ENCODE peak calls at places on chromosomes 5 and 9, in ten cellular contexts. One of them, this sample, is unnamed.

GRCh38 chr9:114532561-114533237 is 27.4 kb upstream of the WHRN start:
- DNase-seq in endothelial cell: no peak
- DNase-seq in GM12891: no peak
- DNase-seq in AG20443: no peak
- DNase-seq in ACHN: peak; percentile 32
- DNase-seq in posterior cingulate gyrus: no peak
- DNase-seq in activated CD4-positive, CD25-positive, alpha-beta regulatory T cell: no peak
- DNase-seq in A549: no peak
- DNase-seq in Ammon's horn: no peak
- DNase-seq in dermis microvascular lymphatic vessel endothelial cell: no peak
- DNase-seq in this sample: no peak

GRCh38 chr5:178069909-178070308 is 43.4 kb upstream of the N4BP3 start:
- DNase-seq in AG20443: peak; percentile 52
- DNase-seq in A549: peak; percentile 52
- DNase-seq in Ammon's horn: peak; percentile 49
- DNase-seq in posterior cingulate gyrus: no peak
- DNase-seq in activated CD4-positive, CD25-positive, alpha-beta regulatory T cell: no peak
- DNase-seq in ACHN: peak; percentile 22
- DNase-seq in dermis microvascular lymphatic vessel endothelial cell: peak; percentile 23
- DNase-seq in endothelial cell: peak; percentile 71
- DNase-seq in GM12891: no peak
- DNase-seq in this sample: no peak

GRCh38 chr9:34578241-34579096 is 11.1 kb downstream of the CNTFR start:
- DNase-seq in GM12891: no peak
- DNase-seq in posterior cingulate gyrus: no peak
- DNase-seq in AG20443: peak; percentile 81
- DNase-seq in A549: no peak
- DNase-seq in dermis microvascular lymphatic vessel endothelial cell: no peak
- DNase-seq in Ammon's horn: peak; percentile 42
- DNase-seq in ACHN: peak; percentile 15
- DNase-seq in activated CD4-positive, CD25-positive, alpha-beta regulatory T cell: no peak
- DNase-seq in endothelial cell: peak; percentile 45
- DNase-seq in this sample: no peak

GRCh38 chr5:109516385-109516784 is 106.6 kb upstream of the PJA2 start:
- DNase-seq in AG20443: peak; percentile 42
- DNase-seq in GM12891: no peak
- DNase-seq in endothelial cell: no peak
- DNase-seq in posterior cingulate gyrus: no peak
- DNase-seq in Ammon's horn: no peak
- DNase-seq in dermis microvascular lymphatic vessel endothelial cell: no peak
- DNase-seq in activated CD4-positive, CD25-positive, alpha-beta regulatory T cell: no peak
- DNase-seq in ACHN: no peak
- DNase-seq in A549: no peak
- DNase-seq in this sample: no peak

GRCh38 chr9:128150594-128151342 is 1.5 kb downstream of the LCN2 start:
- DNase-seq in endothelial cell: peak; percentile 56
- DNase-seq in AG20443: no peak
- DNase-seq in Ammon's horn: no peak
- DNase-seq in dermis microvascular lymphatic vessel endothelial cell: no peak
- DNase-seq in activated CD4-positive, CD25-positive, alpha-beta regulatory T cell: no peak
- DNase-seq in posterior cingulate gyrus: no peak
- DNase-seq in ACHN: no peak
- DNase-seq in GM12891: peak; percentile 60
- DNase-seq in A549: peak; percentile 42
- DNase-seq in this sample: no peak

GRCh38 chr5:172837640-172838039 is 3.6 kb downstream of the ERGIC1 start:
- DNase-seq in GM12891: peak; percentile 61
- DNase-seq in ACHN: no peak
- DNase-seq in posterior cingulate gyrus: peak; percentile 25
- DNase-seq in AG20443: no peak
- DNase-seq in activated CD4-positive, CD25-positive, alpha-beta regulatory T cell: no peak
- DNase-seq in dermis microvascular lymphatic vessel endothelial cell: peak; percentile 85
- DNase-seq in endothelial cell: no peak
- DNase-seq in Ammon's horn: peak; percentile 41
- DNase-seq in A549: no peak
- DNase-seq in this sample: no peak

GRCh38 chr9:75964431-75964830 is 74.0 kb downstream of the PCSK5 start:
- DNase-seq in posterior cingulate gyrus: no peak
- DNase-seq in A549: peak; percentile 17
- DNase-seq in GM12891: no peak
- DNase-seq in activated CD4-positive, CD25-positive, alpha-beta regulatory T cell: no peak
- DNase-seq in AG20443: no peak
- DNase-seq in endothelial cell: no peak
- DNase-seq in Ammon's horn: no peak
- DNase-seq in ACHN: no peak
- DNase-seq in dermis microvascular lymphatic vessel endothelial cell: no peak
- DNase-seq in this sample: no peak

GRCh38 chr9:16870606-16871357 is at the start of gene BNC2:
- DNase-seq in posterior cingulate gyrus: no peak
- DNase-seq in ACHN: peak; percentile 63
- DNase-seq in endothelial cell: peak; percentile 75
- DNase-seq in Ammon's horn: peak; percentile 49
- DNase-seq in GM12891: peak; percentile 32
- DNase-seq in AG20443: peak; percentile 80
- DNase-seq in activated CD4-positive, CD25-positive, alpha-beta regulatory T cell: no peak
- DNase-seq in A549: peak; percentile 62
- DNase-seq in dermis microvascular lymphatic vessel endothelial cell: no peak
- DNase-seq in this sample: no peak

GRCh38 chr5:105506692-105507277 is 1944.2 kb upstream of the NUDT12 start:
- DNase-seq in endothelial cell: peak; percentile 28
- DNase-seq in ACHN: peak; percentile 23
- DNase-seq in activated CD4-positive, CD25-positive, alpha-beta regulatory T cell: no peak
- DNase-seq in A549: peak; percentile 18
- DNase-seq in dermis microvascular lymphatic vessel endothelial cell: no peak
- DNase-seq in GM12891: no peak
- DNase-seq in Ammon's horn: no peak
- DNase-seq in posterior cingulate gyrus: no peak
- DNase-seq in AG20443: peak; percentile 9
- DNase-seq in this sample: no peak

GRCh38 chr5:157266286-157267007 is 524 bp downstream of the CYFIP2 start:
- DNase-seq in posterior cingulate gyrus: no peak
- DNase-seq in dermis microvascular lymphatic vessel endothelial cell: no peak
- DNase-seq in AG20443: peak; percentile 34
- DNase-seq in Ammon's horn: no peak
- DNase-seq in activated CD4-positive, CD25-positive, alpha-beta regulatory T cell: peak; percentile 33
- DNase-seq in GM12891: peak; percentile 29
- DNase-seq in endothelial cell: peak; percentile 18
- DNase-seq in A549: no peak
- DNase-seq in ACHN: peak; percentile 13
- DNase-seq in this sample: no peak

GRCh38 chr9:135253305-135254004 is 166.0 kb downstream of the OLFM1 start:
- DNase-seq in A549: no peak
- DNase-seq in AG20443: peak; percentile 60
- DNase-seq in posterior cingulate gyrus: no peak
- DNase-seq in activated CD4-positive, CD25-positive, alpha-beta regulatory T cell: no peak
- DNase-seq in ACHN: no peak
- DNase-seq in GM12891: no peak
- DNase-seq in Ammon's horn: no peak
- DNase-seq in endothelial cell: no peak
- DNase-seq in dermis microvascular lymphatic vessel endothelial cell: no peak
- DNase-seq in this sample: no peak

GRCh38 chr5:60340326-60340725 is 359.6 kb downstream of the DEPDC1B start:
- DNase-seq in AG20443: no peak
- DNase-seq in endothelial cell: no peak
- DNase-seq in A549: no peak
- DNase-seq in ACHN: no peak
- DNase-seq in Ammon's horn: no peak
- DNase-seq in posterior cingulate gyrus: no peak
- DNase-seq in activated CD4-positive, CD25-positive, alpha-beta regulatory T cell: no peak
- DNase-seq in GM12891: no peak
- DNase-seq in dermis microvascular lymphatic vessel endothelial cell: no peak
- DNase-seq in this sample: no peak

GRCh38 chr9:34557421-34558321 is 31.9 kb downstream of the CNTFR start:
- DNase-seq in AG20443: no peak
- DNase-seq in GM12891: no peak
- DNase-seq in endothelial cell: no peak
- DNase-seq in A549: no peak
- DNase-seq in activated CD4-positive, CD25-positive, alpha-beta regulatory T cell: no peak
- DNase-seq in dermis microvascular lymphatic vessel endothelial cell: no peak
- DNase-seq in posterior cingulate gyrus: no peak
- DNase-seq in Ammon's horn: no peak
- DNase-seq in ACHN: no peak
- DNase-seq in this sample: no peak

GRCh38 chr9:7237473-7238243 is 479.9 kb downstream of the KDM4C start:
- DNase-seq in posterior cingulate gyrus: no peak
- DNase-seq in endothelial cell: no peak
- DNase-seq in ACHN: no peak
- DNase-seq in dermis microvascular lymphatic vessel endothelial cell: no peak
- DNase-seq in Ammon's horn: no peak
- DNase-seq in activated CD4-positive, CD25-positive, alpha-beta regulatory T cell: no peak
- DNase-seq in A549: no peak
- DNase-seq in GM12891: no peak
- DNase-seq in AG20443: peak; percentile 15
- DNase-seq in this sample: no peak

GRCh38 chr5:174235226-174235992 is 189.9 kb downstream of the NSG2 start:
- DNase-seq in GM12891: no peak
- DNase-seq in A549: no peak
- DNase-seq in posterior cingulate gyrus: no peak
- DNase-seq in endothelial cell: no peak
- DNase-seq in activated CD4-positive, CD25-positive, alpha-beta regulatory T cell: no peak
- DNase-seq in ACHN: no peak
- DNase-seq in Ammon's horn: no peak
- DNase-seq in dermis microvascular lymphatic vessel endothelial cell: no peak
- DNase-seq in AG20443: no peak
- DNase-seq in this sample: no peak

GRCh38 chr5:72860499-72860898 is 44.0 kb downstream of the TNPO1 start:
- DNase-seq in dermis microvascular lymphatic vessel endothelial cell: no peak
- DNase-seq in ACHN: no peak
- DNase-seq in posterior cingulate gyrus: no peak
- DNase-seq in GM12891: no peak
- DNase-seq in A549: no peak
- DNase-seq in endothelial cell: no peak
- DNase-seq in Ammon's horn: no peak
- DNase-seq in activated CD4-positive, CD25-positive, alpha-beta regulatory T cell: no peak
- DNase-seq in AG20443: peak; percentile 25
- DNase-seq in this sample: no peak

GRCh38 chr5:88875609-88876234 is 7.3 kb downstream of the MEF2C start:
- DNase-seq in dermis microvascular lymphatic vessel endothelial cell: no peak
- DNase-seq in Ammon's horn: peak; percentile 32
- DNase-seq in posterior cingulate gyrus: no peak
- DNase-seq in AG20443: no peak
- DNase-seq in A549: no peak
- DNase-seq in endothelial cell: no peak
- DNase-seq in ACHN: peak; percentile 52
- DNase-seq in GM12891: no peak
- DNase-seq in activated CD4-positive, CD25-positive, alpha-beta regulatory T cell: no peak
- DNase-seq in this sample: no peak

GRCh38 chr9:131787838-131788237 is 48.0 kb upstream of the RAPGEF1 start:
- DNase-seq in Ammon's horn: no peak
- DNase-seq in ACHN: no peak
- DNase-seq in A549: no peak
- DNase-seq in AG20443: no peak
- DNase-seq in dermis microvascular lymphatic vessel endothelial cell: no peak
- DNase-seq in GM12891: no peak
- DNase-seq in activated CD4-positive, CD25-positive, alpha-beta regulatory T cell: no peak
- DNase-seq in posterior cingulate gyrus: no peak
- DNase-seq in endothelial cell: no peak
- DNase-seq in this sample: no peak

GRCh38 chr5:32217886-32218396 is 43.8 kb upstream of the GOLPH3 start:
- DNase-seq in A549: no peak
- DNase-seq in ACHN: no peak
- DNase-seq in dermis microvascular lymphatic vessel endothelial cell: no peak
- DNase-seq in activated CD4-positive, CD25-positive, alpha-beta regulatory T cell: no peak
- DNase-seq in AG20443: no peak
- DNase-seq in Ammon's horn: peak; percentile 82
- DNase-seq in GM12891: no peak
- DNase-seq in posterior cingulate gyrus: peak; percentile 53
- DNase-seq in endothelial cell: no peak
- DNase-seq in this sample: no peak

GRCh38 chr5:59596586-59597348 is 296.8 kb downstream of the PDE4D start:
- DNase-seq in activated CD4-positive, CD25-positive, alpha-beta regulatory T cell: no peak
- DNase-seq in dermis microvascular lymphatic vessel endothelial cell: no peak
- DNase-seq in AG20443: peak; percentile 15
- DNase-seq in GM12891: no peak
- DNase-seq in ACHN: peak; percentile 50
- DNase-seq in posterior cingulate gyrus: no peak
- DNase-seq in A549: no peak
- DNase-seq in Ammon's horn: no peak
- DNase-seq in endothelial cell: no peak
- DNase-seq in this sample: no peak

GRCh38 chr9:120235081-120235480 is 344.9 kb downstream of the CDK5RAP2 start:
- DNase-seq in A549: no peak
- DNase-seq in GM12891: no peak
- DNase-seq in AG20443: no peak
- DNase-seq in endothelial cell: no peak
- DNase-seq in activated CD4-positive, CD25-positive, alpha-beta regulatory T cell: no peak
- DNase-seq in dermis microvascular lymphatic vessel endothelial cell: no peak
- DNase-seq in ACHN: no peak
- DNase-seq in Ammon's horn: no peak
- DNase-seq in posterior cingulate gyrus: no peak
- DNase-seq in this sample: no peak

GRCh38 chr5:106876665-106877194 is 794.0 kb downstream of the EFNA5 start:
- DNase-seq in Ammon's horn: no peak
- DNase-seq in ACHN: peak; percentile 1
- DNase-seq in activated CD4-positive, CD25-positive, alpha-beta regulatory T cell: no peak
- DNase-seq in A549: peak; percentile 54
- DNase-seq in GM12891: no peak
- DNase-seq in dermis microvascular lymphatic vessel endothelial cell: no peak
- DNase-seq in endothelial cell: no peak
- DNase-seq in AG20443: no peak
- DNase-seq in posterior cingulate gyrus: no peak
- DNase-seq in this sample: no peak

GRCh38 chr9:95552814-95553546 is 36.2 kb upstream of the PTCH1 start:
- DNase-seq in ACHN: no peak
- DNase-seq in dermis microvascular lymphatic vessel endothelial cell: peak; percentile 68
- DNase-seq in Ammon's horn: no peak
- DNase-seq in endothelial cell: peak; percentile 21
- DNase-seq in A549: no peak
- DNase-seq in posterior cingulate gyrus: no peak
- DNase-seq in GM12891: no peak
- DNase-seq in AG20443: no peak
- DNase-seq in activated CD4-positive, CD25-positive, alpha-beta regulatory T cell: no peak
- DNase-seq in this sample: no peak

GRCh38 chr5:52799358-52799982 is 11.8 kb downstream of the ITGA1 start:
- DNase-seq in activated CD4-positive, CD25-positive, alpha-beta regulatory T cell: no peak
- DNase-seq in AG20443: peak; percentile 74
- DNase-seq in Ammon's horn: peak; percentile 41
- DNase-seq in posterior cingulate gyrus: peak; percentile 18
- DNase-seq in A549: peak; percentile 28
- DNase-seq in dermis microvascular lymphatic vessel endothelial cell: no peak
- DNase-seq in ACHN: peak; percentile 89
- DNase-seq in GM12891: no peak
- DNase-seq in endothelial cell: peak; percentile 20
- DNase-seq in this sample: no peak

GRCh38 chr5:123211084-123211483 is 122.0 kb downstream of the PRDM6 start:
- DNase-seq in dermis microvascular lymphatic vessel endothelial cell: no peak
- DNase-seq in posterior cingulate gyrus: no peak
- DNase-seq in Ammon's horn: no peak
- DNase-seq in ACHN: no peak
- DNase-seq in GM12891: no peak
- DNase-seq in endothelial cell: no peak
- DNase-seq in activated CD4-positive, CD25-positive, alpha-beta regulatory T cell: no peak
- DNase-seq in A549: no peak
- DNase-seq in AG20443: no peak
- DNase-seq in this sample: no peak

GRCh38 chr5:159217236-159217635 is 7.9 kb upstream of the RNF145 start:
- DNase-seq in endothelial cell: no peak
- DNase-seq in AG20443: no peak
- DNase-seq in Ammon's horn: no peak
- DNase-seq in activated CD4-positive, CD25-positive, alpha-beta regulatory T cell: no peak
- DNase-seq in ACHN: no peak
- DNase-seq in GM12891: no peak
- DNase-seq in A549: no peak
- DNase-seq in posterior cingulate gyrus: no peak
- DNase-seq in dermis microvascular lymphatic vessel endothelial cell: no peak
- DNase-seq in this sample: no peak